ENCODE peak calls at places on chromosomes 4 and X, in nine cellular contexts. F is head of caudate nucleus; X is neural progenitor cell; P is MCF 10A; M is amygdala; Z is MV-4-11; U is stimulated activated CD4-positive, alpha-beta T cell treated with anti-CD3 and anti-CD28 coated beads, Interleukin-15, amount 100 ng/mL, for 24 hours; A is fibroblast of lung; R is amniotic epithelial cell. J is an unnamed sample.
A peak's percentile ranks its signal among the peaks of the same experiment; 100 is the strongest.

GRCh38 chr4:16123356-16124084 is 39.7 kb upstream of the PROM1 start:
- DNase-seq in R (no peak), M (no peak), U (peak; percentile 13), X (peak; percentile 49), F (no peak), P (no peak), Z (no peak), A (no peak), J (no peak)

GRCh38 chr4:119559044-119559647 is 69.5 kb downstream of the PDE5A start:
- DNase-seq in F (no peak), M (no peak), Z (peak; percentile 11), A (peak; percentile 58), R (peak; percentile 69), X (peak; percentile 30), P (peak; percentile 56), U (no peak), J (peak; percentile 27)

GRCh38 chr4:21205821-21206531 is 505.7 kb downstream of the PACRGL start:
- DNase-seq in R (no peak), Z (no peak), F (no peak), A (no peak), X (peak; percentile 19), U (no peak), P (no peak), M (no peak), J (no peak)

GRCh38 chr4:133151681-133152329 is 2.7 kb downstream of the PCDH10 start:
- DNase-seq in F (peak; percentile 78), M (peak; percentile 36), R (peak; percentile 38), U (no peak), A (peak; percentile 64), X (peak; percentile 74), P (no peak), Z (no peak), J (peak; percentile 79)

GRCh38 chr4:163587867-163588266 is 93.4 kb downstream of the TMA16 start:
- DNase-seq in A (peak; percentile 6), X (no peak), F (no peak), P (no peak), M (no peak), R (no peak), U (no peak), Z (peak; percentile 95), J (peak; percentile 18)

GRCh38 chr4:14771091-14771490 is 231.2 kb upstream of the CPEB2 start:
- DNase-seq in R (no peak), X (no peak), Z (no peak), P (peak; percentile 89), U (no peak), A (no peak), F (no peak), M (no peak), J (no peak)

GRCh38 chr4:3469386-3470243 is 6.5 kb downstream of the DOK7 start:
- DNase-seq in Z (no peak), P (no peak), M (no peak), A (no peak), F (no peak), U (no peak), X (peak; percentile 1), R (no peak), J (peak; percentile 57)

GRCh38 chrX:80807606-80808159 is 2.0 kb downstream of the BRWD3 start:
- DNase-seq in U (no peak), M (no peak), F (no peak), A (no peak), P (no peak), R (peak; percentile 1), Z (no peak), X (no peak), J (no peak)

GRCh38 chr4:35649784-35650183 is 594.5 kb downstream of the ARAP2 start:
- DNase-seq in Z (peak; percentile 76), P (peak; percentile 21), F (no peak), U (no peak), R (no peak), M (no peak), A (no peak), X (no peak), J (no peak)

GRCh38 chr4:26475716-26476115 is 14.6 kb downstream of the CCKAR start:
- DNase-seq in U (no peak), R (no peak), M (no peak), F (no peak), X (no peak), P (no peak), A (no peak), Z (no peak), J (no peak)

GRCh38 chr4:1761130-1761688 is 31.9 kb upstream of the FGFR3 start:
- DNase-seq in Z (no peak), U (no peak), F (no peak), M (no peak), R (no peak), X (no peak), P (no peak), A (no peak), J (no peak)

GRCh38 chr4:37742149-37742548 is 56.0 kb upstream of the RELL1 start:
- DNase-seq in U (no peak), M (no peak), A (no peak), Z (no peak), X (no peak), F (no peak), P (peak; percentile 28), R (no peak), J (no peak)

GRCh38 chr4:132955146-132955545 is 193.9 kb upstream of the PCDH10 start:
- DNase-seq in M (no peak), U (no peak), X (peak; percentile 29), F (no peak), P (no peak), R (no peak), Z (no peak), A (no peak), J (peak; percentile 6)

GRCh38 chr4:8545439-8545765 is 34.8 kb upstream of the GPR78 start:
- DNase-seq in A (no peak), M (no peak), P (no peak), Z (no peak), U (no peak), X (no peak), F (no peak), R (no peak), J (peak; percentile 59)

GRCh38 chr4:7987148-7987989 is 47.7 kb upstream of the AFAP1 start:
- DNase-seq in Z (peak; percentile 33), X (peak; percentile 80), F (peak; percentile 79), R (peak; percentile 62), A (peak; percentile 59), P (peak; percentile 84), M (no peak), U (peak; percentile 84), J (peak; percentile 88)

GRCh38 chr4:39353478-39354177 is 12.5 kb downstream of the RFC1 start:
- DNase-seq in U (peak; percentile 27), F (no peak), P (peak; percentile 55), M (no peak), A (peak; percentile 49), Z (peak; percentile 65), R (peak; percentile 76), X (no peak), J (no peak)

GRCh38 chr4:150578745-150579470 is 3.0 kb upstream of the MAB21L2 start:
- DNase-seq in P (no peak), F (no peak), M (no peak), A (peak; percentile 66), R (peak; percentile 86), Z (no peak), X (peak; percentile 74), U (no peak), J (peak; percentile 54)

GRCh38 chrX:9171841-9172240 is 137.9 kb upstream of the FAM9B start:
- DNase-seq in M (no peak), U (no peak), X (no peak), P (no peak), A (peak; percentile 79), Z (no peak), R (peak; percentile 38), F (no peak), J (no peak)

GRCh38 chr4:153083447-153083921 is 120.8 kb upstream of the TRIM2 start:
- DNase-seq in U (peak; percentile 55), M (no peak), X (peak; percentile 90), R (peak; percentile 84), P (peak; percentile 83), F (peak; percentile 79), Z (peak; percentile 63), A (peak; percentile 75), J (peak; percentile 66)

GRCh38 chr4:146342600-146343192 is 128.4 kb downstream of the REELD1 start:
- DNase-seq in M (no peak), Z (no peak), F (peak; percentile 3), R (peak; percentile 50), P (peak; percentile 50), A (peak; percentile 22), X (peak; percentile 34), U (peak; percentile 32), J (peak; percentile 11)

GRCh38 chr4:2536193-2537010 is at the start of gene FAM193A:
- DNase-seq in X (peak; percentile 100), Z (peak; percentile 98), P (peak; percentile 99), R (peak; percentile 99), M (peak; percentile 99), A (peak; percentile 100), U (peak; percentile 99), F (peak; percentile 99), J (peak; percentile 99)

GRCh38 chr4:185911556-185912064 is 99.6 kb upstream of the SORBS2 start:
- DNase-seq in U (no peak), F (no peak), X (no peak), Z (no peak), R (no peak), A (peak; percentile 38), P (no peak), M (no peak), J (no peak)

GRCh38 chr4:42654606-42655005 is 2.3 kb downstream of the ATP8A1 start:
- DNase-seq in Z (peak; percentile 81), A (peak; percentile 82), U (peak; percentile 26), R (peak; percentile 92), P (peak; percentile 92), M (no peak), X (no peak), F (no peak), J (no peak)

GRCh38 chr4:28868831-28869230 is 1851.3 kb upstream of the PCDH7 start:
- DNase-seq in M (no peak), Z (no peak), F (no peak), R (peak; percentile 59), P (no peak), X (no peak), A (peak; percentile 29), U (no peak), J (no peak)

GRCh38 chrX:40539214-40540142 is 41.3 kb upstream of the ATP6AP2 start:
- DNase-seq in Z (peak; percentile 89), R (peak; percentile 75), X (peak; percentile 44), A (peak; percentile 60), P (peak; percentile 27), U (peak; percentile 81), F (peak; percentile 15), M (no peak), J (peak; percentile 66)